ENCODE peak calls at places on chromosome 17, in seven cellular contexts. W, Q, X, M, P, V and B are unnamed samples.

GRCh38 chr17:76383645-76384221 is 676 bp upstream of the SPHK1 start:
- DNase-seq in M (peak; percentile 89), W (peak; percentile 65), Q (peak; percentile 40), X (no peak), P (no peak), V (peak; percentile 95), B (peak; percentile 87)

GRCh38 chr17:19292377-19292711 is 55.2 kb downstream of the EPN2 start:
- DNase-seq in X (no peak), Q (no peak), M (no peak), W (no peak), P (no peak), V (no peak), B (no peak)

GRCh38 chr17:74334393-74335039 is 8.5 kb downstream of the KIF19 start:
- DNase-seq in X (no peak), W (no peak), Q (no peak), P (no peak), M (no peak), V (no peak), B (no peak)

GRCh38 chr17:82548681-82549303 is 29.3 kb downstream of the FOXK2 start:
- DNase-seq in M (no peak), P (peak; percentile 69), W (peak; percentile 21), Q (peak; percentile 63), V (no peak), X (no peak), B (no peak)

GRCh38 chr17:36133629-36134259 is 30.1 kb downstream of the CCL4 start:
- DNase-seq in X (no peak), Q (peak; percentile 45), P (no peak), W (peak; percentile 60), M (peak; percentile 21), V (no peak), B (no peak)

GRCh38 chr17:78053777-78054468 is 74.6 kb downstream of the TMC6 start:
- DNase-seq in P (no peak), V (no peak), Q (no peak), X (no peak), W (no peak), M (no peak), B (no peak)

GRCh38 chr17:30824002-30824355 is 513 bp downstream of the CRLF3 start:
- DNase-seq in V (peak; percentile 89), M (no peak), P (peak; percentile 28), W (no peak), X (no peak), Q (peak; percentile 8), B (no peak)

GRCh38 chr17:30084773-30085172 is 31.8 kb upstream of the NSRP1 start:
- DNase-seq in X (no peak), Q (peak; percentile 66), P (no peak), M (no peak), W (no peak), V (no peak), B (no peak)

GRCh38 chr17:19744922-19745757 is 3.0 kb downstream of the ALDH3A1 start:
- DNase-seq in Q (peak; percentile 98), P (peak; percentile 92), M (peak; percentile 100), W (peak; percentile 80), V (peak; percentile 98), X (peak; percentile 97), B (peak; percentile 96)

GRCh38 chr17:34858941-34859562 is 102.2 kb downstream of the CCT6B start:
- DNase-seq in V (no peak), P (no peak), X (no peak), W (peak; percentile 6), M (no peak), Q (no peak), B (no peak)

GRCh38 chr17:58136669-58137279 is 11.4 kb upstream of the OR4D1 start:
- DNase-seq in M (peak; percentile 74), X (no peak), Q (peak; percentile 17), P (no peak), W (peak; percentile 2), V (no peak), B (no peak)

GRCh38 chr17:30344283-30345088 is 10.6 kb upstream of the TMIGD1 start:
- DNase-seq in Q (peak; percentile 40), X (peak; percentile 92), V (no peak), W (peak; percentile 97), M (no peak), P (peak; percentile 38), B (no peak)

GRCh38 chr17:3979276-3979583 is 15.0 kb upstream of the ATP2A3 start:
- DNase-seq in X (no peak), Q (no peak), V (peak; percentile 69), P (no peak), M (no peak), W (no peak), B (peak; percentile 55)

GRCh38 chr17:80824549-80825470 is 166.8 kb upstream of the CHMP6 start:
- DNase-seq in X (no peak), V (no peak), M (no peak), W (no peak), P (no peak), Q (no peak), B (peak; percentile 42)

GRCh38 chr17:31509095-31509804 is 117.8 kb downstream of the RAB11FIP4 start:
- DNase-seq in M (no peak), P (no peak), X (no peak), V (peak; percentile 36), Q (no peak), W (no peak), B (no peak)

GRCh38 chr17:80799553-80800403 is 191.9 kb upstream of the CHMP6 start:
- DNase-seq in M (peak; percentile 47), X (no peak), W (no peak), V (peak; percentile 63), Q (no peak), P (no peak), B (peak; percentile 69)

GRCh38 chr17:36151891-36152638 is 24.4 kb downstream of the TBC1D3B start:
- DNase-seq in Q (no peak), W (no peak), X (peak; percentile 60), P (no peak), V (no peak), M (peak; percentile 34), B (no peak)

GRCh38 chr17:1147664-1148063 is 32.1 kb downstream of the ABR start:
- DNase-seq in P (no peak), W (peak; percentile 54), M (peak; percentile 97), Q (peak; percentile 18), X (no peak), V (peak; percentile 96), B (no peak)

GRCh38 chr17:39684369-39685043 is 3.4 kb downstream of the PGAP3 start:
- DNase-seq in P (no peak), X (no peak), V (peak; percentile 26), Q (peak; percentile 51), W (no peak), M (peak; percentile 73), B (peak; percentile 40)

GRCh38 chr17:83079766-83080616 is 582 bp downstream of the METRNL start:
- DNase-seq in W (no peak), V (no peak), Q (no peak), X (no peak), M (no peak), P (no peak), B (no peak)

GRCh38 chr17:72725432-72726068 is 366.9 kb downstream of the SLC39A11 start:
- DNase-seq in Q (peak; percentile 61), W (peak; percentile 69), M (peak; percentile 90), V (no peak), X (no peak), P (no peak), B (no peak)

GRCh38 chr17:81480140-81480917 is 32.3 kb downstream of the ACTG1 start:
- DNase-seq in V (peak; percentile 97), M (no peak), Q (peak; percentile 41), X (no peak), W (peak; percentile 80), P (no peak), B (no peak)

GRCh38 chr17:72372185-72372584 is 251.4 kb downstream of the SOX9 start:
- DNase-seq in Q (no peak), M (no peak), X (no peak), W (peak; percentile 33), V (peak; percentile 89), P (no peak), B (no peak)

GRCh38 chr17:5035356-5035755 is at the start of gene SLC52A1:
- DNase-seq in V (no peak), Q (peak; percentile 35), M (peak; percentile 81), W (no peak), P (no peak), X (no peak), B (no peak)

GRCh38 chr17:80768936-80769335 is 222.7 kb upstream of the CHMP6 start:
- DNase-seq in M (no peak), P (no peak), Q (no peak), W (no peak), V (no peak), X (no peak), B (no peak)

GRCh38 chr17:37706446-37706845 is 38.4 kb downstream of the HNF1B start:
- DNase-seq in M (no peak), W (no peak), X (no peak), P (no peak), Q (no peak), V (no peak), B (no peak)

GRCh38 chr17:2694381-2695242 is 17.0 kb downstream of the CLUH start:
- DNase-seq in V (peak; percentile 78), M (peak; percentile 43), W (no peak), Q (no peak), X (no peak), P (peak; percentile 13), B (peak; percentile 71)

GRCh38 chr17:82914375-82914774 is 74.6 kb upstream of the ZNF750 start:
- DNase-seq in W (peak; percentile 7), Q (peak; percentile 33), M (no peak), P (no peak), X (no peak), V (peak; percentile 98), B (peak; percentile 79)

GRCh38 chr17:71184716-71185115 is 936.1 kb upstream of the SOX9 start:
- DNase-seq in X (no peak), Q (no peak), V (peak; percentile 21), P (no peak), W (no peak), M (no peak), B (no peak)

GRCh38 chr17:69732272-69732671 is 317.8 kb downstream of the MAP2K6 start:
- DNase-seq in W (no peak), Q (no peak), V (no peak), X (no peak), M (no peak), P (no peak), B (no peak)
- H3K9me3 ChIP-seq in W (no peaks in the 10 kb centered on the region), Q (no peaks in the 10 kb centered on the region), V (no peaks in the 10 kb centered on the region), X (no peaks in the 10 kb centered on the region), M (no peaks in the 10 kb centered on the region), P (no peaks in the 10 kb centered on the region), B (no peaks in the 10 kb centered on the region)

DNA sequence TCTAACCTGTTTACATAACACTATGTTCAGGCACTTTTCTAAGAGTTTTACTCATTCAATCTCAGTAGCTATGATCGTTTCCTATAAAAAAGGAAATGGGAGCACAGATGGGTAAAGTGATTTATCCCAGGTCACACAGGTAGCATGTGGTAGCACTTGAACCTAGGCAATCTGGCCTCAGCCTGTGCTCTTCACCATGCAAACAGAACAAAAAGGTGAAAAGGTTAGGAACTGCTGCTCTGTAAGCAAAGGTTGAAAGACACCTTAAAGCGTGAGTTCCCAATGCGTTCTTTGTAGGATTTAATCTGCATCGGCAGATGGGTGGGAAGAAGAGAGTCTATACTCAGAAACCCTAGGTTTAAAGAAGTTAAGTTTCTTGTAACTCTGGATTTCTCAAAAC is 14.9 kb upstream of the KLHL11 start:
- DNase-seq in X (no peak), Q (no peak), W (no peak), P (no peak), M (no peak), V (no peak), B (no peak)
- H3K4me1 ChIP-seq in X (no peaks in the 10 kb centered on the region), Q (peaks cover 9% of the 10 kb centered on the region), W (no peaks in the 10 kb centered on the region), P (no peaks in the 10 kb centered on the region), M (no peaks in the 10 kb centered on the region), V (no peaks in the 10 kb centered on the region), B (no peaks in the 10 kb centered on the region)

GRCh38 chr17:22506231-22506630 is 813.9 kb downstream of the KCNJ18 start:
- DNase-seq in P (no peak), X (no peak), M (no peak), W (no peak), Q (no peak), V (no peak), B (no peak)
- H3K9me3 ChIP-seq in P (no peaks in the 10 kb centered on the region), X (no peaks in the 10 kb centered on the region), M (peaks cover 63% of the 10 kb centered on the region), W (no peaks in the 10 kb centered on the region), Q (no peaks in the 10 kb centered on the region), V (no peaks in the 10 kb centered on the region), B (no peaks in the 10 kb centered on the region)

GRCh38 chr17:6534846-6535514 is 21.4 kb downstream of the PITPNM3 start:
- DNase-seq in X (no peak), V (no peak), P (no peak), M (peak; percentile 54), Q (no peak), W (no peak), B (peak; percentile 39)
- H3K4me1 ChIP-seq in X (no peaks in the 10 kb centered on the region), V (no peaks in the 10 kb centered on the region), P (no peaks in the 10 kb centered on the region), M (no peaks in the 10 kb centered on the region), Q (no peaks in the 10 kb centered on the region), W (no peaks in the 10 kb centered on the region), B (no peaks in the 10 kb centered on the region)